ENCODE peak calls at places on chromosome 1, in five cellular contexts. Y, P, H, O and L are unnamed samples.
A peak's percentile ranks its signal among the peaks of the same experiment; 100 is the strongest.

GRCh38 chr1:65231718-65232330 is 77.5 kb upstream of the DNAJC6 start:
- DNase-seq in O (no peak), Y (no peak), P (no peak), H (no peak), L (no peak)

GRCh38 chr1:67077593-67077992 is 23.6 kb upstream of the SLC35D1 start:
- DNase-seq in Y (no peak), P (no peak), O (no peak), H (no peak), L (no peak)

GRCh38 chr1:2516946-2517345 is 9.4 kb downstream of the PANK4 start:
- DNase-seq in H (no peak), P (no peak), O (no peak), Y (no peak), L (no peak)

GRCh38 chr1:109815809-109816791 is 52.4 kb upstream of the EPS8L3 start:
- DNase-seq in O (no peak), Y (no peak), P (no peak), H (no peak), L (no peak)

GRCh38 chr1:83905315-83905907 is 93.5 kb downstream of the TTLL7 start:
- DNase-seq in Y (no peak), P (no peak), O (no peak), H (no peak), L (no peak)

GRCh38 chr1:84603941-84604830 is 29.9 kb upstream of the CTBS start:
- DNase-seq in O (no peak), H (peak; percentile 23), P (peak; percentile 96), Y (no peak), L (peak; percentile 76)

GRCh38 chr1:49102752-49103151 is 326.1 kb upstream of the BEND5 start:
- DNase-seq in Y (no peak), O (no peak), H (no peak), P (peak; percentile 73), L (no peak)

GRCh38 chr1:152444045-152444444 is 30.0 kb upstream of the CRNN start:
- DNase-seq in Y (no peak), H (no peak), P (no peak), O (no peak), L (no peak)

GRCh38 chr1:147539122-147539575 is 2.2 kb upstream of the BCL9 start:
- DNase-seq in O (no peak), H (no peak), Y (no peak), P (peak; percentile 81), L (no peak)

GRCh38 chr1:174265273-174265672 is 106.0 kb downstream of the RABGAP1L start:
- DNase-seq in H (no peak), Y (no peak), O (no peak), P (no peak), L (no peak)

GRCh38 chr1:204465469-204466415 is 28.9 kb downstream of the PIK3C2B start:
- DNase-seq in P (no peak), H (no peak), Y (no peak), O (peak; percentile 81), L (no peak)

DNA sequence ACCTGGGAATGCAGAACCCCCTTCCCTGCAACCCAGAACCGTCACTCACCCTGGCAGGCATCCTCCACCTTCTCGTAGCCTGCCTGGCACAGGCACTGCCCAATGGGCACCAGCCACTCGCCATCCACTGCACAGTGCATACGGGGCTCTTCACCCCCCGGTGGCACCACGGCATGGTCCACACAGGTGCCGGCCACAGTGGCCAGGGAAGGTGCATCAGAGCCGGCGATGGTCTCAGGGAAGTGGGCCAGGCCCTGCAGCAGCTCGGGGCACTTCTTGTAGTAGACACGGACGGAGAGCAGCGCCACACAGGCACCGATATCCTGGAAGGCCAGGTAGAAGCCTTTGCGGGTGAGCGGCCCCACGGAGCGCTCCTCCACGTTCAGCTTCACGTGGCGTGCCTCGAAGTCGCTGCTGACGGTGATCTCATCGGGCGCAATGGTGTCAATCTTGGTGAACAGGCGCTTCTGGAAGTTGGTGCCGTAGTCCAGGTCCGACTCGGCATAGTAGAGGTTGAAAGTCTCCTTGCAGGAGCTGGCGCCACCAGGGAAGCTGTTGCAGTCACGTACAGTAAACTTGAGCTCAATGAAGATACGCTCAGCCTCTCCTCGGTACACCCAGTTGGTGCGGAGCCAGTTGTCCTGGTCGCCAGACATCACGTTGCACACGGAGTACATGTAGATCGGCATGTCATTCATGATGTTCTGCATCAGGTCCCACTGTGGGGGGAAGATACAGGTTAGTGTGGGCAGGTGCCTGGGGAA is 7.4 kb downstream of the EPHA2 start:
- DNase-seq in H (no peak), O (no peak), Y (no peak), P (no peak), L (no peak)
- H3K4me1 ChIP-seq in H (peaks cover 98% of the 10 kb centered on the region), O (peaks cover 63% of the 10 kb centered on the region), Y (peaks cover 83% of the 10 kb centered on the region), P (peaks cover 81% of the 10 kb centered on the region), L (peaks cover 76% of the 10 kb centered on the region)

GRCh38 chr1:200901350-200901749 is 6.7 kb downstream of the INAVA start:
- DNase-seq in H (no peak), P (no peak), Y (no peak), O (no peak), L (no peak)

GRCh38 chr1:200899954-200900867 is 5.5 kb downstream of the INAVA start:
- DNase-seq in P (no peak), Y (no peak), H (no peak), O (no peak), L (no peak)

GRCh38 chr1:200899015-200899386 is 4.3 kb downstream of the INAVA start:
- DNase-seq in H (no peak), Y (no peak), P (no peak), O (no peak), L (no peak)

GRCh38 chr1:200900877-200901276 is 6.2 kb downstream of the INAVA start:
- DNase-seq in O (peak; percentile 73), Y (no peak), H (no peak), P (no peak), L (no peak)

GRCh38 chr1:200899451-200899915 is 4.8 kb downstream of the INAVA start:
- DNase-seq in P (no peak), Y (no peak), O (no peak), H (no peak), L (no peak)
- H3K4me1 ChIP-seq in P (peaks cover 45% of the 10 kb centered on the region), Y (no peaks in the 10 kb centered on the region), O (peaks cover 17% of the 10 kb centered on the region), H (no peaks in the 10 kb centered on the region), L (peaks cover 22% of the 10 kb centered on the region)

DNA sequence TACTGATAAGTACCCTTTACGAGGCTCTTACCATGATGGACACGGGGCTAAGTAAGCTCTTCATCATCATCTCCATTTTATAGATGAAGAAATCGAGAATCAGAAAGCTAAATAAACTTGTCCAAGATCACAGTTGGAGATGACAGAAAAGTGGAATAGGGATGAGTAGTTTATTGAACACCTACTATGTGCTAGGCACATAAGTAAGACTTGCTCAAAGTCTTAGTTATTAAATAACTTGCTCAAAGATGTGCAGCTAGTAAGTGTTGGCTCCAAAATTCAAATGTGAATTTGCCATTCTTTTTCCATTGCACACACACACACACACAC is 611 bp upstream of the RGS16 start:
- DNase-seq in Y (no peak), H (no peak), P (no peak), O (no peak), L (no peak)
- H3K4me1 ChIP-seq in Y (peaks cover 32% of the 10 kb centered on the region), H (peaks cover 58% of the 10 kb centered on the region), P (peaks cover 11% of the 10 kb centered on the region), O (peaks cover 24% of the 10 kb centered on the region), L (no peaks in the 10 kb centered on the region)

DNA sequence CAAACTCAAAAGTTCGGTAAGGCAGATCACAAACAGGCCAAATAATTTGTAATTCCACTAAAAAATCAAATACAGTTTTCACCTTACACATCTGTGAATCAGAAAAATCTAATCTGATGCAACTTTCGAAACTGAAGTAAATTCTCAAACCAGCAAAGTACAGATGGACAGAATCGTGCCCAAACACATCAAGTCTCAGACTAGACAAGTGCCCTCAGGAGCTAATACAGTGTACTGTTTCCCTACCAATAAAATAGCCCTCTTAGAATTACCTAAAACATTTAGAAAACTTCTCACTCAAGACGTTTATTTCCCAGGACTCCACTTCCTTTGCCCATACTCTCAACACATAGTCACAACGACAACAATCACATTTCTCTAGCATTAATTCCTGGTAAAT is 134.2 kb downstream of the SMYD2 start:
- DNase-seq in H (no peak), P (peak; percentile 76), O (no peak), Y (no peak), L (no peak)
- H3K4me1 ChIP-seq in H (peaks cover 49% of the 10 kb centered on the region), P (peaks cover 52% of the 10 kb centered on the region), O (no peaks in the 10 kb centered on the region), Y (no peaks in the 10 kb centered on the region), L (peaks cover 31% of the 10 kb centered on the region)

DNA sequence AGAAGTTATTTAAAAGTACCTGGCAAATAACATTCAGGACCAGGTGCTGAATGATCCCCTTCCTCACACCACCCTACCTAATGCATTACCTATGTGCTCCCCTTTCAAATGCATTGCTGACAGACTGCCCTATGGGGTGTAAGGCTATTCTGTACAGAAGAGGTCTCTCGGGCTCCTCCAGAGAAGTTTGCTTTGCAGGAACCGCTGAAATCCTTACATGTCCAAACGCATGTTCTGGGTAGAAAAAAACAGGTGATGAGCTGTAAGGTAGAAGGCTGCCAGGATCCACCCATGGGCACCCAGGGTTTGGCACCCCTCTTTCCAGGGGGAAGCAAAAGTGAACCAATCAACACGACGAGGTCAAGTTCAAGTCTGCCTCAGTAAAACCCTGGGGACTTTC is 58.3 kb upstream of the TARBP1 start:
- DNase-seq in Y (no peak), H (no peak), P (no peak), O (no peak), L (no peak)
- H3K4me1 ChIP-seq in Y (peaks cover 61% of the 10 kb centered on the region), H (peaks cover 100% of the 10 kb centered on the region), P (peaks cover 70% of the 10 kb centered on the region), O (peaks cover 65% of the 10 kb centered on the region), L (peaks cover 41% of the 10 kb centered on the region)

DNA sequence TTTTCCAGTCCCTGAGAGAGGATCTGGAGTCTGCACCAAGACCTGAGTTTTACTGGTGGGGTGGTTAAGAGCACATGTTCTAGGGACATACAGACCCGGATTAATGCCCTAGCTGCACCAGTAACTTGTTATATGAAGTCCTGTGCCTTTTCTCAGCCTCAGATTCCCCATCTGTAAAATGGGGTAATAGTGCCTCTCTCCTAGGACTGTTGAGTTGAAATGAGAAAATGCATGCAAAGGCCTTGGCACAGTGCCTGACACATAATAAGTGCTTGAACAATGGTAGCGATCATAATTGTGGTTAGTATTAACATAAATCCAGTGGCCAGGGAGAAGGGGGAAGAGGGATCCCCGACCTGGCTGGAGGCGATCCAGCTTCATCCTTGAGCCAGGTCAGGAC is 12.3 kb downstream of the AHDC1 start:
- DNase-seq in P (no peak), Y (no peak), H (no peak), O (no peak), L (no peak)
- H3K4me1 ChIP-seq in P (peaks cover 58% of the 10 kb centered on the region), Y (peaks cover 62% of the 10 kb centered on the region), H (peaks cover 100% of the 10 kb centered on the region), O (peaks cover 59% of the 10 kb centered on the region), L (peaks cover 44% of the 10 kb centered on the region)

DNA sequence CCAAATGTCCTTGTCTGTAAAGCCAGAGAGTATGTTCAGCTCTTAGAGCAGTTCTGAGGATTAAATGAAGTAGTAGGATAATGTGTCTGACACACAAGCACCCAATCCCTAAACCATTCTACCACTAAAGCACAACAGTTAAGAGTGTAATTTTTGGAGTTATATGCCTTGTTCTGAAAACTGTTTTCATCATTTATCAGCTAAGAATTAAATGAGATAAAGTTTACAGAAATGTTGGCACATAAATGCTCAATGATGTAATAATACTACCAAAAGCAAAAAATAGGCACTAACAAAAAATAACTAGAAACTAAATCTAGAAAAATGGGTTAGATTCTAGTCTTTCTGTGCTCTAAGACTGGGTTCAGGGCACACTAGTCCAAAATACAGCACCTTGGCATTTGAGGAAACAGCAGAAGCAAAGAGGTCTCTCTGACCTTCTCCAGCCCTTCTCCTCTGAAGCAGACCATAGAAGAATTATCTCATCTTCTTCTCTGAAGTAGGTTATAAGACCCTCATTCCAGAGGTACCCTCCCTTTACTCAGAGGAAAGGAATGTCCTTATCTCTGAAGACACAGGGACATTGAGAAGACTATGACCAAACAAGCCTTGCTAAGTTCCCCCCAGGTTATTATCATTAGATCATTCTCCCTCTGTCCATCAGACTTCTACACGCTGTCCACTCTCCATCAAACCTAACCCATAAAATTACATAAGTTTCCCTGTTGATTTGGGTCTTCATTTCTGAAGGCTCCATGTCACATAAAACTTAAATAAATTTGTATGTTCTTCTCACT is 20.6 kb downstream of the ABL2 start:
- DNase-seq in H (no peak), P (no peak), O (no peak), Y (no peak), L (no peak)
- H3K4me1 ChIP-seq in H (peaks cover 45% of the 10 kb centered on the region), P (no peaks in the 10 kb centered on the region), O (no peaks in the 10 kb centered on the region), Y (peaks cover 12% of the 10 kb centered on the region), L (no peaks in the 10 kb centered on the region)

GRCh38 chr1:51689073-51689435 is 72.2 kb downstream of the OSBPL9 start:
- DNase-seq in H (no peak), O (no peak), Y (no peak), P (no peak), L (no peak)
- H3K4me1 ChIP-seq in H (peaks cover 69% of the 10 kb centered on the region), O (peaks cover 8% of the 10 kb centered on the region), Y (peaks cover 23% of the 10 kb centered on the region), P (peaks cover 59% of the 10 kb centered on the region), L (peaks cover 54% of the 10 kb centered on the region)